ENCODE peak calls at places on chromosomes 2 and 18, in eight cellular contexts. M is hippocampal formation; Y is effector memory CD8-positive, alpha-beta T cell; U is cardiac muscle cell; N is NCI-H345; A is adrenal gland; V is amygdala; G is AG04449. B is an unnamed sample.

GRCh38 chr18:32308493-32309120 is 118.8 kb downstream of the MEP1B start:
- DNase-seq in U (peak), G (no peak), A (no peak), V (no peak), Y (no peak), M (no peak), N (no peak), B (no peak)

GRCh38 chr2:99648906-99649606 is 159.2 kb upstream of the REV1 start:
- DNase-seq in V (no peak), U (peak), G (no peak), M (no peak), N (no peak), Y (no peak), A (no peak), B (no peak)

GRCh38 chr18:75745147-75745546 is 317.6 kb upstream of the SMIM21 start:
- DNase-seq in N (no peak), G (no peak), U (no peak), A (no peak), Y (no peak), V (no peak), M (no peak), B (no peak)

GRCh38 chr18:43139288-43139946 is 23.9 kb upstream of the RIT2 start:
- DNase-seq in N (no peak), M (no peak), G (no peak), U (no peak), V (no peak), A (no peak), Y (no peak), B (no peak)

GRCh38 chr2:121907905-121908304 is 152.5 kb downstream of the TSN start:
- DNase-seq in U (no peak), A (no peak), M (no peak), N (peak), G (no peak), Y (no peak), V (no peak), B (no peak)

GRCh38 chr2:74947703-74948102 is 10.7 kb upstream of the POLE4 start:
- DNase-seq in V (no peak), Y (no peak), G (no peak), M (no peak), A (no peak), U (no peak), N (no peak), B (no peak)

GRCh38 chr2:6676245-6676644 is 189.5 kb downstream of the CMPK2 start:
- DNase-seq in V (no peak), M (no peak), N (no peak), G (no peak), U (no peak), A (no peak), Y (no peak), B (no peak)

GRCh38 chr2:34188464-34188863 is 589.4 kb upstream of the FAM98A start:
- DNase-seq in Y (no peak), U (no peak), N (no peak), G (no peak), V (no peak), A (no peak), M (no peak), B (no peak)

GRCh38 chr2:208556954-208557601 is 150.5 kb downstream of the PTH2R start:
- DNase-seq in U (no peak), M (no peak), N (peak), A (no peak), Y (no peak), V (no peak), G (no peak), B (no peak)

GRCh38 chr2:88651646-88652045 is 24.4 kb upstream of the EIF2AK3 start:
- DNase-seq in V (no peak), M (no peak), Y (no peak), G (no peak), U (no peak), N (no peak), A (no peak), B (no peak)

GRCh38 chr2:60945341-60945740 is 64.0 kb downstream of the REL start:
- DNase-seq in Y (no peak), N (no peak), U (no peak), A (no peak), V (no peak), M (no peak), G (no peak), B (no peak)

GRCh38 chr2:200585730-200586643 is at the start of gene AOX1:
- DNase-seq in U (peak), A (peak), N (peak), V (peak), G (no peak), Y (no peak), M (no peak), B (no peak)

GRCh38 chr2:207103132-207103531 is 62.6 kb downstream of the KLF7 start:
- DNase-seq in G (no peak), A (no peak), N (no peak), U (no peak), V (no peak), M (no peak), Y (no peak), B (no peak)

GRCh38 chr2:99636432-99637034 is 146.7 kb upstream of the REV1 start:
- DNase-seq in V (peak), A (peak), M (no peak), U (peak), G (no peak), Y (no peak), N (no peak), B (no peak)

GRCh38 chr2:7281348-7281747 is 364.1 kb downstream of the RNF144A start:
- DNase-seq in G (no peak), M (no peak), N (no peak), V (no peak), U (no peak), Y (no peak), A (no peak), B (no peak)

GRCh38 chr2:64641585-64641984 is 12.1 kb downstream of the SERTAD2 start:
- DNase-seq in A (no peak), G (no peak), V (no peak), M (no peak), Y (no peak), U (no peak), N (no peak), B (no peak)

GRCh38 chr2:9099341-9099751 is 95.9 kb upstream of the MBOAT2 start:
- DNase-seq in M (no peak), G (no peak), A (no peak), U (no peak), N (no peak), V (no peak), Y (no peak), B (no peak)

GRCh38 chr2:114022360-114023085 is 132.6 kb downstream of the ACTR3 start:
- DNase-seq in Y (no peak), A (no peak), V (no peak), U (peak), M (no peak), G (peak), N (no peak), B (no peak)

GRCh38 chr2:103435010-103435409 is 673.2 kb downstream of the TMEM182 start:
- DNase-seq in N (no peak), V (no peak), Y (no peak), M (no peak), G (no peak), A (no peak), U (no peak), B (no peak)

GRCh38 chr2:99256677-99257076 is 1.2 kb upstream of the LYG2 start:
- DNase-seq in G (no peak), M (no peak), N (no peak), U (no peak), Y (no peak), A (no peak), V (no peak), B (no peak)

GRCh38 chr18:48548404-48548771 is 9.6 kb downstream of the CTIF start:
- DNase-seq in G (no peak), V (no peak), N (no peak), U (peak), Y (no peak), A (peak), M (no peak), B (no peak)

GRCh38 chr2:44936275-44936674 is 5.2 kb upstream of the SIX3 start:
- DNase-seq in V (no peak), Y (no peak), N (no peak), G (no peak), M (no peak), A (no peak), U (no peak), B (no peak)

GRCh38 chr18:11496561-11497172 is 112.7 kb upstream of the SLC35G4 start:
- DNase-seq in M (no peak), U (no peak), G (no peak), A (no peak), Y (no peak), V (no peak), N (no peak), B (no peak)